ENCODE peak calls at places on chromosomes 2 and 18, in four cellular contexts. One of them, this sample, is unnamed.
A peak's percentile ranks its signal among the peaks of the same experiment; 100 is the strongest.

GRCh38 chr2:43103093-43103404 is 123.4 kb downstream of the ZFP36L2 start:
- DNase-seq in H1: no peak
- DNase-seq in GM12878: no peak
- DNase-seq in HepG2: no peak
- DNase-seq in this sample: no peak

GRCh38 chr2:213429516-213429915 is 145.3 kb downstream of the SPAG16 start:
- DNase-seq in H1: no peak
- DNase-seq in GM12878: no peak
- DNase-seq in HepG2: no peak
- DNase-seq in this sample: no peak

GRCh38 chr2:163465440-163465839 is 270.4 kb downstream of the FIGN start:
- DNase-seq in H1: no peak
- DNase-seq in GM12878: no peak
- DNase-seq in HepG2: no peak
- DNase-seq in this sample: no peak

GRCh38 chr2:48723125-48723524 is 32.4 kb downstream of the LHCGR start:
- DNase-seq in H1: no peak
- DNase-seq in GM12878: no peak
- DNase-seq in HepG2: no peak
- DNase-seq in this sample: no peak

GRCh38 chr2:217935901-217936684 is 66.7 kb downstream of the TNS1 start:
- DNase-seq in H1: no peak
- DNase-seq in GM12878: no peak
- DNase-seq in HepG2: no peak
- DNase-seq in this sample: no peak

GRCh38 chr2:127225186-127225960 is 5.3 kb upstream of the CYP27C1 start:
- DNase-seq in H1: no peak
- DNase-seq in GM12878: no peak
- DNase-seq in HepG2: no peak
- DNase-seq in this sample: no peak

GRCh38 chr2:9808334-9809063 is 34.8 kb upstream of the TAF1B start:
- DNase-seq in H1: no peak
- DNase-seq in GM12878: no peak
- DNase-seq in HepG2: no peak
- DNase-seq in this sample: no peak

GRCh38 chr2:150327546-150328495 is 159.6 kb downstream of the RND3 start:
- DNase-seq in H1: no peak
- DNase-seq in GM12878: no peak
- DNase-seq in HepG2: no peak
- DNase-seq in this sample: peak; percentile 13

GRCh38 chr2:62884514-62884913 is 166.1 kb upstream of the OTX1 start:
- DNase-seq in H1: no peak
- DNase-seq in GM12878: no peak
- DNase-seq in HepG2: no peak
- DNase-seq in this sample: no peak

GRCh38 chr2:196214156-196214555 is 42.8 kb upstream of the STK17B start:
- DNase-seq in H1: no peak
- DNase-seq in GM12878: no peak
- DNase-seq in HepG2: no peak
- DNase-seq in this sample: no peak

GRCh38 chr2:64482765-64483504 is 29.0 kb downstream of the LGALSL start:
- DNase-seq in H1: no peak
- DNase-seq in GM12878: no peak
- DNase-seq in HepG2: no peak
- DNase-seq in this sample: no peak

GRCh38 chr2:189916651-189917050 is 132.4 kb downstream of the PMS1 start:
- DNase-seq in H1: no peak
- DNase-seq in GM12878: no peak
- DNase-seq in HepG2: no peak
- DNase-seq in this sample: no peak

GRCh38 chr2:228655341-228655740 is 473.9 kb upstream of the SPHKAP start:
- DNase-seq in H1: no peak
- DNase-seq in GM12878: no peak
- DNase-seq in HepG2: no peak
- DNase-seq in this sample: no peak

GRCh38 chr18:48219429-48220145 is 189.6 kb downstream of the ZBTB7C start:
- DNase-seq in H1: no peak
- DNase-seq in GM12878: no peak
- DNase-seq in HepG2: no peak
- DNase-seq in this sample: no peak

GRCh38 chr2:166700079-166700478 is 188.2 kb upstream of the XIRP2 start:
- DNase-seq in H1: no peak
- DNase-seq in GM12878: no peak
- DNase-seq in HepG2: no peak
- DNase-seq in this sample: no peak

GRCh38 chr18:50372743-50373142 is 2.1 kb upstream of the SKA1 start:
- DNase-seq in H1: no peak
- DNase-seq in GM12878: no peak
- DNase-seq in HepG2: no peak
- DNase-seq in this sample: no peak

GRCh38 chr2:169452080-169452479 is 27.2 kb upstream of the BBS5 start:
- DNase-seq in H1: no peak
- DNase-seq in GM12878: no peak
- DNase-seq in HepG2: peak; percentile 61
- DNase-seq in this sample: peak; percentile 22

GRCh38 chr2:187009483-187010239 is 160.7 kb upstream of the ZSWIM2 start:
- DNase-seq in H1: no peak
- DNase-seq in GM12878: no peak
- DNase-seq in HepG2: no peak
- DNase-seq in this sample: no peak

GRCh38 chr2:10005461-10005860 is 37.9 kb upstream of the KLF11 start:
- DNase-seq in H1: no peak
- DNase-seq in GM12878: no peak
- DNase-seq in HepG2: no peak
- DNase-seq in this sample: no peak

GRCh38 chr18:73688161-73688560 is 459.5 kb downstream of the FBXO15 start:
- DNase-seq in H1: no peak
- DNase-seq in GM12878: no peak
- DNase-seq in HepG2: no peak
- DNase-seq in this sample: no peak

GRCh38 chr2:67526283-67526682 is 129.2 kb downstream of the ETAA1 start:
- DNase-seq in H1: no peak
- DNase-seq in GM12878: no peak
- DNase-seq in HepG2: no peak
- DNase-seq in this sample: no peak

GRCh38 chr2:44746856-44747612 is 194.5 kb upstream of the SIX3 start:
- DNase-seq in H1: no peak
- DNase-seq in GM12878: no peak
- DNase-seq in HepG2: no peak
- DNase-seq in this sample: no peak

GRCh38 chr2:18788590-18788989 is 199.2 kb upstream of the NT5C1B start:
- DNase-seq in H1: no peak
- DNase-seq in GM12878: no peak
- DNase-seq in HepG2: no peak
- DNase-seq in this sample: no peak

GRCh38 chr2:238786379-238786778 is 61.5 kb upstream of the TWIST2 start:
- DNase-seq in H1: no peak
- DNase-seq in GM12878: no peak
- DNase-seq in HepG2: no peak
- DNase-seq in this sample: no peak

GRCh38 chr2:8993196-8993901 is 10.1 kb downstream of the MBOAT2 start:
- DNase-seq in H1: no peak
- DNase-seq in GM12878: no peak
- DNase-seq in HepG2: no peak
- DNase-seq in this sample: no peak

GRCh38 chr2:68088950-68089349 is 26.1 kb upstream of the C1D start:
- DNase-seq in H1: no peak
- DNase-seq in GM12878: no peak
- DNase-seq in HepG2: no peak
- DNase-seq in this sample: no peak

GRCh38 chr2:127844973-127845372 is 13.0 kb downstream of the POLR2D start:
- DNase-seq in H1: no peak
- DNase-seq in GM12878: no peak
- DNase-seq in HepG2: no peak
- DNase-seq in this sample: no peak

GRCh38 chr2:238093181-238094140 is 6.7 kb upstream of the ESPNL start:
- DNase-seq in H1: no peak
- DNase-seq in GM12878: no peak
- DNase-seq in HepG2: no peak
- DNase-seq in this sample: no peak

GRCh38 chr2:12006841-12007240 is 260.4 kb downstream of the LPIN1 start:
- DNase-seq in H1: peak; percentile 25
- DNase-seq in GM12878: no peak
- DNase-seq in HepG2: no peak
- DNase-seq in this sample: peak; percentile 88

GRCh38 chr2:75241696-75242095 is 42.4 kb upstream of the TACR1 start:
- DNase-seq in H1: no peak
- DNase-seq in GM12878: no peak
- DNase-seq in HepG2: peak; percentile 25
- DNase-seq in this sample: no peak

GRCh38 chr2:16321872-16322271 is 343.8 kb downstream of the CYRIA start:
- DNase-seq in H1: no peak
- DNase-seq in GM12878: no peak
- DNase-seq in HepG2: no peak
- DNase-seq in this sample: no peak

GRCh38 chr18:57466745-57467144 is 31.6 kb downstream of the ONECUT2 start:
- DNase-seq in H1: no peak
- DNase-seq in GM12878: no peak
- DNase-seq in HepG2: no peak
- DNase-seq in this sample: no peak

GRCh38 chr18:33761363-33761762 is 183.3 kb downstream of the ASXL3 start:
- DNase-seq in H1: no peak
- DNase-seq in GM12878: no peak
- DNase-seq in HepG2: no peak
- DNase-seq in this sample: no peak

GRCh38 chr2:105375001-105375561 is 23.8 kb downstream of the FHL2 start:
- DNase-seq in H1: no peak
- DNase-seq in GM12878: no peak
- DNase-seq in HepG2: no peak
- DNase-seq in this sample: no peak

DNA sequence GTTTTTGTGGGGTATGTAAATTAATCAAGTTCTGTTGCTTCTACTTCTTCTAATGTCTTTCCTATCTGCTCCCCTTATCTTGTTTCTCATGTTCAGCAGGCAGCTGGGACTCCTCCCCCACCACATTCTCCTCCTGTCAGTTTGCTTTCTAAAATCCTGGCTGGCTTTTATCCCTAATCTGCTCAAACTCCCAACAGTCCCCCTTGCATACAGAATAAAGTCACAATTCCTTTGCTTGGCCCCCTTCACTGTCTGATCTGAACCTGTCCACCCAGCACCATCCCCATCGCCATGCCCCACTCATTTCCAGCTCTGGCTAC is 2.2 kb downstream of the CFAP221 start:
- DNase-seq in H1: no peak
- DNase-seq in GM12878: no peak
- DNase-seq in HepG2: no peak
- DNase-seq in this sample: no peak
- H3K4me1 ChIP-seq in H1: no peaks in the 10 kb centered on the region
- H3K4me1 ChIP-seq in GM12878: no peaks in the 10 kb centered on the region
- H3K4me1 ChIP-seq in HepG2: peaks cover 21% of the 10 kb centered on the region
- H3K4me1 ChIP-seq in this sample: no peaks in the 10 kb centered on the region

GRCh38 chr18:35490894-35491688 is 6.7 kb downstream of the INO80C start:
- DNase-seq in H1: no peak
- DNase-seq in GM12878: no peak
- DNase-seq in HepG2: no peak
- DNase-seq in this sample: no peak
- TF ChIP-seq SUZ12 in H1: no peak
- TF ChIP-seq SUZ12 in GM12878: no peak
- TF ChIP-seq SUZ12 in HepG2: no peak
- TF ChIP-seq SUZ12 in this sample: no peak

GRCh38 chr2:201156051-201156450 is 26.9 kb upstream of the CASP10 start:
- DNase-seq in H1: no peak
- DNase-seq in GM12878: no peak
- DNase-seq in HepG2: no peak
- DNase-seq in this sample: no peak
- H3K4me1 ChIP-seq in H1: no peaks in the 10 kb centered on the region
- H3K4me1 ChIP-seq in GM12878: peaks cover 19% of the 10 kb centered on the region
- H3K4me1 ChIP-seq in HepG2: peaks cover 18% of the 10 kb centered on the region
- H3K4me1 ChIP-seq in this sample: no peaks in the 10 kb centered on the region

DNA sequence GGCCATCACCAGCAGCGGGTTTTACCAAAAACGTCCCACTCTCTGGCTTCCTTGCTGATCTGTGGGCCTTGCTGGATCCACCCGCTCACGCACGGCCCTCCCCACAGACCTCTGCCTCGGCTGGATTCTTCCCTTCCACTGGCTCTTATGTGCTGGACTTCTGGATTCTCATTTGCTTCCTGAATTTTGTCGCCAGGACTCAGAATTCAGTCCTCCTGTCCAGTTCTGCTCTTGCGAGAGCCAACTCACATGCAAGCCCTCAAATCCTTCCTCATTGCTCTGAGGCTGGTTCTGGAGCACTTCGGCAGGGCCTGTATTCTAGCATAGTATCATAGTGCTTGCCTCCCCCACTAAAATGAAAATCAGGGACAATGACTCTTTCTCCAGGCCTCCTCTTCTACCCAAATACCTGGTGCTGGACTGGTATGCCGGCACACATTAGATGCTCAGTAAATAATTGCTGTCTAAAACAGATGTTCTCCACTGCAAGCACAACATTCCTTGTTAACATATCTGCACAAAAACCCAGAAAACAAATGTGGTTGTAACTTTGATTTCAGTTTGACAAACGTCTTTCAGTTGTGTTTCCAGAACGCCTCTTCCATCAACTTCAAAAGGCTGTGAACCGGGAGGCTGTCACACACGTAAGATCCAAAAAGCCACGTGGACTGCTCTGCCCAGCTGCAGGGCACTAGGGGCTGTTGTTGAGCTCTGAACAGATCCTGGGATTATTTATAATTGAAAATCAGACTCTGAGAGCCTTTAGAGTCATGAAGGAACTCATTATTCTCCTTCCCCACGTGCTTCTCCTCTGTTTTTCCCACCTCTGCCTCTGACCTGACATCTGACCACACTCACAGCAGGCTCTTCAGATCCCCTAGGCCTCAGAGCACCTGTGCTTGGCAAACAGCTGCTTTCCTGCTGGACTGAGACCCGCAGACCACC is 115.2 kb downstream of the ATL2 start:
- DNase-seq in H1: no peak
- DNase-seq in GM12878: peak; percentile 68
- DNase-seq in HepG2: no peak
- DNase-seq in this sample: no peak
- TF ChIP-seq SUZ12 in H1: no peak
- TF ChIP-seq SUZ12 in GM12878: no peak
- TF ChIP-seq SUZ12 in HepG2: no peak
- TF ChIP-seq SUZ12 in this sample: no peak